ENCODE peak calls at places on chromosomes 13 and 19, in seven cellular contexts. W is esophagus squamous epithelium, R is Caco-2, K is T-helper 2 cell, B is AG09319, F is pulmonary artery endothelial cell, A is T-helper 1 cell. U is an unnamed sample.

GRCh38 chr19:51948979-51949378 is 21.7 kb downstream of the ZNF613 start:
- DNase-seq in W (no peak), R (no peak), K (no peak), B (no peak), F (no peak), A (no peak), U (no peak)

GRCh38 chr19:16325671-16326400 is 1.2 kb downstream of the KLF2 start:
- DNase-seq in W (no peak), R (no peak), K (peak), B (no peak), F (no peak), A (peak), U (peak)

GRCh38 chr19:19361075-19361594 is 40.5 kb downstream of the MAU2 start:
- DNase-seq in W (no peak), R (peak), K (peak), B (peak), F (peak), A (peak), U (peak)

GRCh38 chr19:4988770-4989251 is 19.9 kb downstream of the KDM4B start:
- DNase-seq in W (no peak), R (no peak), K (no peak), B (no peak), F (no peak), A (no peak), U (no peak)

GRCh38 chr13:35164324-35164932 is 222.4 kb downstream of the NBEA start:
- DNase-seq in W (no peak), R (no peak), K (no peak), B (no peak), F (no peak), A (no peak), U (no peak)

GRCh38 chr13:97627566-97627965 is 193.6 kb downstream of the RAP2A start:
- DNase-seq in W (no peak), R (no peak), K (no peak), B (peak), F (no peak), A (no peak), U (no peak)

GRCh38 chr19:4014541-4015491 is 7.3 kb downstream of the PIAS4 start:
- DNase-seq in W (no peak), R (peak), K (no peak), B (no peak), F (no peak), A (no peak), U (peak)

GRCh38 chr19:35715981-35716734 is 1.6 kb upstream of the KMT2B start:
- DNase-seq in W (no peak), R (no peak), K (no peak), B (no peak), F (no peak), A (no peak), U (no peak)

GRCh38 chr13:50366488-50367174 is 351.4 kb downstream of the KCNRG start:
- DNase-seq in W (no peak), R (no peak), K (no peak), B (no peak), F (no peak), A (no peak), U (no peak)

GRCh38 chr13:95494082-95494681 is 58.3 kb upstream of the CLDN10 start:
- DNase-seq in W (no peak), R (no peak), K (no peak), B (peak), F (peak), A (no peak), U (no peak)

GRCh38 chr13:65091031-65091430 is 2139.1 kb downstream of the PCDH9 start:
- DNase-seq in W (no peak), R (no peak), K (no peak), B (no peak), F (no peak), A (no peak), U (no peak)

GRCh38 chr19:33727331-33728028 is 69.2 kb upstream of the KCTD15 start:
- DNase-seq in W (no peak), R (no peak), K (no peak), B (no peak), F (no peak), A (no peak), U (no peak)

GRCh38 chr19:33894787-33895186 is 98.1 kb downstream of the KCTD15 start:
- DNase-seq in W (no peak), R (no peak), K (no peak), B (no peak), F (no peak), A (no peak), U (no peak)

GRCh38 chr13:20993661-20994440 is 67.5 kb downstream of the LATS2 start:
- DNase-seq in W (no peak), R (no peak), K (no peak), B (no peak), F (no peak), A (no peak), U (no peak)

GRCh38 chr19:6457958-6458694 is 1.5 kb downstream of the SLC25A23 start:
- DNase-seq in W (no peak), R (no peak), K (no peak), B (no peak), F (no peak), A (no peak), U (no peak)

GRCh38 chr19:43429395-43429794 is 14.7 kb downstream of the TEX101 start:
- DNase-seq in W (no peak), R (no peak), K (no peak), B (no peak), F (no peak), A (no peak), U (no peak)

GRCh38 chr13:80141114-80141849 is 199.6 kb downstream of the SPRY2 start:
- DNase-seq in W (no peak), R (no peak), K (no peak), B (no peak), F (no peak), A (no peak), U (no peak)

GRCh38 chr13:54750521-54750920 is 1721.9 kb downstream of the OLFM4 start:
- DNase-seq in W (no peak), R (no peak), K (no peak), B (no peak), F (no peak), A (no peak), U (no peak)

GRCh38 chr19:13615890-13616289 is 109.6 kb upstream of the CACNA1A start:
- DNase-seq in W (no peak), R (no peak), K (no peak), B (no peak), F (no peak), A (no peak), U (no peak)

GRCh38 chr13:63107163-63107935 is 1691.7 kb upstream of the PCDH20 start:
- DNase-seq in W (no peak), R (no peak), K (no peak), B (no peak), F (no peak), A (no peak), U (no peak)

GRCh38 chr13:105436946-105437345 is 1098.5 kb downstream of the EFNB2 start:
- DNase-seq in W (no peak), R (no peak), K (no peak), B (no peak), F (peak), A (no peak), U (no peak)

GRCh38 chr19:33568706-33569105 is 47.1 kb upstream of the PEPD start:
- DNase-seq in W (no peak), R (no peak), K (no peak), B (no peak), F (no peak), A (no peak), U (no peak)

GRCh38 chr13:113283904-113284303 is 13.1 kb upstream of the LAMP1 start:
- DNase-seq in W (no peak), R (no peak), K (no peak), B (no peak), F (no peak), A (no peak), U (no peak)

GRCh38 chr13:69910800-69911199 is 196.8 kb upstream of the ATXN8OS start:
- DNase-seq in W (no peak), R (no peak), K (no peak), B (no peak), F (no peak), A (no peak), U (no peak)

GRCh38 chr19:49016067-49016839 is 638 bp downstream of the LHB start:
- DNase-seq in W (no peak), R (no peak), K (no peak), B (no peak), F (no peak), A (no peak), U (no peak)

GRCh38 chr13:109738298-109738746 is 48.1 kb downstream of the IRS2 start:
- DNase-seq in W (no peak), R (no peak), K (no peak), B (no peak), F (no peak), A (no peak), U (no peak)

GRCh38 chr13:53174550-53174949 is 145.9 kb downstream of the OLFM4 start:
- DNase-seq in W (no peak), R (no peak), K (no peak), B (no peak), F (no peak), A (no peak), U (no peak)

GRCh38 chr19:14003279-14004051 is 2.7 kb downstream of the RFX1 start:
- DNase-seq in W (no peak), R (no peak), K (no peak), B (no peak), F (no peak), A (no peak), U (no peak)

GRCh38 chr13:78137404-78138142 is 218.9 kb upstream of the EDNRB start:
- DNase-seq in W (no peak), R (peak), K (no peak), B (peak), F (no peak), A (no peak), U (no peak)

GRCh38 chr19:4504297-4504701 is 14.0 kb downstream of the PLIN4 start:
- DNase-seq in W (no peak), R (no peak), K (no peak), B (no peak), F (no peak), A (no peak), U (no peak)

GRCh38 chr13:71865858-71866172 is 1.2 kb downstream of the DACH1 start:
- DNase-seq in W (no peak), R (no peak), K (no peak), B (no peak), F (no peak), A (no peak), U (no peak)

GRCh38 chr13:51612867-51613266 is 28.6 kb downstream of the WDFY2 start:
- DNase-seq in W (no peak), R (no peak), K (no peak), B (no peak), F (no peak), A (no peak), U (no peak)

GRCh38 chr19:40907968-40908735 is 26.1 kb upstream of the CYP2A7 start:
- DNase-seq in W (no peak), R (no peak), K (peak), B (no peak), F (no peak), A (peak), U (peak)

U was measured in CD8-positive, alpha-beta memory T cell.